ENCODE peak calls at places on chromosomes 5 and 9, in six cellular contexts. One of them, this sample, is unnamed.

GRCh38 chr9:38720083-38720755 is at the start of gene FAM240B:
- DNase-seq in GM12878: no peak
- DNase-seq in left ventricle myocardium inferior: no peak
- DNase-seq in HFFc6: no peak
- DNase-seq in fibroblast of the aortic adventitia: no peak
- DNase-seq in B cell: no peak
- DNase-seq in this sample: no peak

GRCh38 chr5:107670028-107670926 is 460 bp downstream of the EFNA5 start:
- DNase-seq in GM12878: no peak
- DNase-seq in left ventricle myocardium inferior: peak; percentile 21
- DNase-seq in HFFc6: no peak
- DNase-seq in fibroblast of the aortic adventitia: peak; percentile 19
- DNase-seq in B cell: no peak
- DNase-seq in this sample: peak; percentile 67

GRCh38 chr9:3909966-3910650 is 384.3 kb upstream of the RFX3 start:
- DNase-seq in GM12878: no peak
- DNase-seq in left ventricle myocardium inferior: no peak
- DNase-seq in HFFc6: no peak
- DNase-seq in fibroblast of the aortic adventitia: no peak
- DNase-seq in B cell: no peak
- DNase-seq in this sample: no peak

GRCh38 chr5:4252322-4252721 is 656.7 kb downstream of the IRX1 start:
- DNase-seq in GM12878: no peak
- DNase-seq in left ventricle myocardium inferior: no peak
- DNase-seq in HFFc6: no peak
- DNase-seq in fibroblast of the aortic adventitia: no peak
- DNase-seq in B cell: no peak
- DNase-seq in this sample: no peak

GRCh38 chr5:167549763-167550162 is 741.7 kb upstream of the WWC1 start:
- DNase-seq in GM12878: no peak
- DNase-seq in left ventricle myocardium inferior: no peak
- DNase-seq in HFFc6: no peak
- DNase-seq in fibroblast of the aortic adventitia: no peak
- DNase-seq in B cell: no peak
- DNase-seq in this sample: no peak

GRCh38 chr5:73729329-73729728 is 103.3 kb downstream of the ARHGEF28 start:
- DNase-seq in GM12878: no peak
- DNase-seq in left ventricle myocardium inferior: no peak
- DNase-seq in HFFc6: peak; percentile 15
- DNase-seq in fibroblast of the aortic adventitia: no peak
- DNase-seq in B cell: no peak
- DNase-seq in this sample: no peak

GRCh38 chr9:134611046-134611445 is 30.6 kb upstream of the COL5A1 start:
- DNase-seq in GM12878: no peak
- DNase-seq in left ventricle myocardium inferior: no peak
- DNase-seq in HFFc6: no peak
- DNase-seq in fibroblast of the aortic adventitia: no peak
- DNase-seq in B cell: no peak
- DNase-seq in this sample: no peak

GRCh38 chr9:113957778-113958430 is 81.8 kb downstream of the ZNF618 start:
- DNase-seq in GM12878: no peak
- DNase-seq in left ventricle myocardium inferior: no peak
- DNase-seq in HFFc6: peak; percentile 93
- DNase-seq in fibroblast of the aortic adventitia: peak; percentile 96
- DNase-seq in B cell: no peak
- DNase-seq in this sample: no peak

GRCh38 chr5:39850291-39850690 is 425.5 kb upstream of the DAB2 start:
- DNase-seq in GM12878: no peak
- DNase-seq in left ventricle myocardium inferior: no peak
- DNase-seq in HFFc6: no peak
- DNase-seq in fibroblast of the aortic adventitia: peak; percentile 22
- DNase-seq in B cell: no peak
- DNase-seq in this sample: no peak

GRCh38 chr5:60102961-60103683 is 209.6 kb upstream of the PDE4D start:
- DNase-seq in GM12878: no peak
- DNase-seq in left ventricle myocardium inferior: no peak
- DNase-seq in HFFc6: no peak
- DNase-seq in fibroblast of the aortic adventitia: peak; percentile 25
- DNase-seq in B cell: no peak
- DNase-seq in this sample: no peak

GRCh38 chr9:83937861-83938455 is 16.7 kb upstream of the KIF27 start:
- DNase-seq in GM12878: no peak
- DNase-seq in left ventricle myocardium inferior: no peak
- DNase-seq in HFFc6: peak; percentile 60
- DNase-seq in fibroblast of the aortic adventitia: peak; percentile 74
- DNase-seq in B cell: peak; percentile 47
- DNase-seq in this sample: no peak

GRCh38 chr5:42995152-42995751 is 44.9 kb downstream of the ANXA2R start:
- DNase-seq in GM12878: no peak
- DNase-seq in left ventricle myocardium inferior: no peak
- DNase-seq in HFFc6: no peak
- DNase-seq in fibroblast of the aortic adventitia: peak; percentile 59
- DNase-seq in B cell: no peak
- DNase-seq in this sample: no peak

GRCh38 chr5:141783599-141784296 is 94.5 kb downstream of the PCDH1 start:
- DNase-seq in GM12878: no peak
- DNase-seq in left ventricle myocardium inferior: no peak
- DNase-seq in HFFc6: no peak
- DNase-seq in fibroblast of the aortic adventitia: no peak
- DNase-seq in B cell: no peak
- DNase-seq in this sample: no peak

GRCh38 chr5:14663734-14664269 is 716 bp upstream of the OTULIN start:
- DNase-seq in GM12878: no peak
- DNase-seq in left ventricle myocardium inferior: no peak
- DNase-seq in HFFc6: no peak
- DNase-seq in fibroblast of the aortic adventitia: peak; percentile 43
- DNase-seq in B cell: no peak
- DNase-seq in this sample: no peak

GRCh38 chr5:122152266-122152900 is 23.0 kb downstream of the ZNF474 start:
- DNase-seq in GM12878: no peak
- DNase-seq in left ventricle myocardium inferior: no peak
- DNase-seq in HFFc6: no peak
- DNase-seq in fibroblast of the aortic adventitia: peak; percentile 60
- DNase-seq in B cell: no peak
- DNase-seq in this sample: no peak

GRCh38 chr5:16554110-16554509 is 62.7 kb downstream of the RETREG1 start:
- DNase-seq in GM12878: no peak
- DNase-seq in left ventricle myocardium inferior: no peak
- DNase-seq in HFFc6: no peak
- DNase-seq in fibroblast of the aortic adventitia: no peak
- DNase-seq in B cell: no peak
- DNase-seq in this sample: no peak

GRCh38 chr9:650362-650761 is 191.1 kb upstream of the DMRT1 start:
- DNase-seq in GM12878: no peak
- DNase-seq in left ventricle myocardium inferior: no peak
- DNase-seq in HFFc6: no peak
- DNase-seq in fibroblast of the aortic adventitia: peak; percentile 32
- DNase-seq in B cell: peak; percentile 39
- DNase-seq in this sample: no peak

GRCh38 chr5:108641596-108641995 is 106.1 kb upstream of the FER start:
- DNase-seq in GM12878: no peak
- DNase-seq in left ventricle myocardium inferior: no peak
- DNase-seq in HFFc6: no peak
- DNase-seq in fibroblast of the aortic adventitia: no peak
- DNase-seq in B cell: no peak
- DNase-seq in this sample: no peak

GRCh38 chr5:14167211-14167845 is 24.2 kb downstream of the TRIO start:
- DNase-seq in GM12878: no peak
- DNase-seq in left ventricle myocardium inferior: no peak
- DNase-seq in HFFc6: peak; percentile 49
- DNase-seq in fibroblast of the aortic adventitia: no peak
- DNase-seq in B cell: no peak
- DNase-seq in this sample: no peak

GRCh38 chr9:69485466-69485865 is 160.5 kb downstream of the ENTREP1 start:
- DNase-seq in GM12878: no peak
- DNase-seq in left ventricle myocardium inferior: no peak
- DNase-seq in HFFc6: no peak
- DNase-seq in fibroblast of the aortic adventitia: no peak
- DNase-seq in B cell: no peak
- DNase-seq in this sample: no peak

GRCh38 chr5:179221196-179221876 is 123.9 kb downstream of the ADAMTS2 start:
- DNase-seq in GM12878: no peak
- DNase-seq in left ventricle myocardium inferior: no peak
- DNase-seq in HFFc6: no peak
- DNase-seq in fibroblast of the aortic adventitia: no peak
- DNase-seq in B cell: no peak
- DNase-seq in this sample: no peak

GRCh38 chr5:73333944-73334703 is 114.5 kb downstream of the FOXD1 start:
- DNase-seq in GM12878: no peak
- DNase-seq in left ventricle myocardium inferior: no peak
- DNase-seq in HFFc6: no peak
- DNase-seq in fibroblast of the aortic adventitia: no peak
- DNase-seq in B cell: no peak
- DNase-seq in this sample: no peak

GRCh38 chr5:55187370-55187769 is 14.4 kb upstream of the CDC20B start:
- DNase-seq in GM12878: no peak
- DNase-seq in left ventricle myocardium inferior: no peak
- DNase-seq in HFFc6: peak; percentile 18
- DNase-seq in fibroblast of the aortic adventitia: no peak
- DNase-seq in B cell: no peak
- DNase-seq in this sample: no peak
- TF ChIP-seq CTCF in GM12878: no peak
- TF ChIP-seq CTCF in left ventricle myocardium inferior: no peak
- TF ChIP-seq CTCF in HFFc6: peak; percentile 58
- TF ChIP-seq CTCF in fibroblast of the aortic adventitia: peak; percentile 12
- TF ChIP-seq CTCF in B cell: no peak
- TF ChIP-seq CTCF in this sample: no peak

DNA sequence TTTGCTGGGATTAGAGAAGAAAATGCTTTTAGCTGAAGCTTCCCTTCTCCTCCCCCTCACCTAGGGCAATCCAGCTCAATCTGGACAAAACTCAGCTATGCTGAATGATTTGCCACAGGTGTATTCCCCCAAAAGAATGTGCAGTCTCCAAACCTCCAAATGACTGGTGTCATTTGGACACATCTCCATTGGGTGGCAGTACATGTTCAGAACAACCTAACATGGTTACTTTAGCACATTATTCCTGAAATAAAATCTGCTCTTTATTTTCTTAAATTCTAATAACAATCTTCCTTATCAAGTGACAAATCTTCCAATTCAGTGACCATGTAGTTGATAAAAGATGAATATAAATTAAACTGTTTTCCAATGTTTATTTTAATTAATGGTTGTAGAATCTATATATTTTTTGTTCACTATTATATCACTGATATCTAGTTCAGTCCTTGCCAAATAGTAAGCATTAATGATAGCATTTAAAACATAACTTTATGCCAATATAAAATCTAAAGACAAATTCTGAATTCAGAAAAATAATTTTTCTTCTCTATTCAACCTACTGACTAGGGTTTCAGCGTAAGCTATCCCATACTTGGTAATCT is 61.3 kb upstream of the MOCS2 start:
- DNase-seq in GM12878: no peak
- DNase-seq in left ventricle myocardium inferior: no peak
- DNase-seq in HFFc6: peak; percentile 12
- DNase-seq in fibroblast of the aortic adventitia: peak; percentile 70
- DNase-seq in B cell: no peak
- DNase-seq in this sample: no peak
- TF ChIP-seq CTCF in GM12878: peak; percentile 56
- TF ChIP-seq CTCF in left ventricle myocardium inferior: peak; percentile 67
- TF ChIP-seq CTCF in HFFc6: peak; percentile 85
- TF ChIP-seq CTCF in fibroblast of the aortic adventitia: peak; percentile 72
- TF ChIP-seq CTCF in B cell: peak; percentile 42
- TF ChIP-seq CTCF in this sample: peak; percentile 56

DNA sequence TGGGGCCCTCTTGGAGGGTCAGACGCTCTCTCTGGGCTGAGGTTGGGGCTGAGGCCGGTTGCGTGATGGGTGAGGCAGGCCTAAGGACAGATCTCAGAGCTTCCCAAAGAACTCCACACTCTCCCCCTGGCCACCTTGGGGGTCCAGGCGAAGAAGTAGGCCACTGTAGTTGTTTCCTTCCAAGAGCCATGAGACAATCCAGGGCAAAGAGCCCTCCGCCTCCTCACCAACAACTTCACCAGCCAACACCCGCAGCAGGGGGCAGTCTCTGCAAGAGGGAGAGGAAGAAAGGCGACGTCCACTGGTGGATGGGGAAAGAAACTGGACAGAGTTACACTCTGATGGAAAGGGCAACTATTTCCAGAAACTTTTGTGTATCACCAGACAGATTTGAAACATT is 10.7 kb downstream of the SLC35A4 start:
- DNase-seq in GM12878: no peak
- DNase-seq in left ventricle myocardium inferior: peak; percentile 49
- DNase-seq in HFFc6: peak; percentile 40
- DNase-seq in fibroblast of the aortic adventitia: peak; percentile 70
- DNase-seq in B cell: no peak
- DNase-seq in this sample: no peak
- TF ChIP-seq CTCF in GM12878: no peak
- TF ChIP-seq CTCF in left ventricle myocardium inferior: peak; percentile 45
- TF ChIP-seq CTCF in HFFc6: peak; percentile 74
- TF ChIP-seq CTCF in fibroblast of the aortic adventitia: peak; percentile 62
- TF ChIP-seq CTCF in B cell: no peak
- TF ChIP-seq CTCF in this sample: peak; percentile 31

DNA sequence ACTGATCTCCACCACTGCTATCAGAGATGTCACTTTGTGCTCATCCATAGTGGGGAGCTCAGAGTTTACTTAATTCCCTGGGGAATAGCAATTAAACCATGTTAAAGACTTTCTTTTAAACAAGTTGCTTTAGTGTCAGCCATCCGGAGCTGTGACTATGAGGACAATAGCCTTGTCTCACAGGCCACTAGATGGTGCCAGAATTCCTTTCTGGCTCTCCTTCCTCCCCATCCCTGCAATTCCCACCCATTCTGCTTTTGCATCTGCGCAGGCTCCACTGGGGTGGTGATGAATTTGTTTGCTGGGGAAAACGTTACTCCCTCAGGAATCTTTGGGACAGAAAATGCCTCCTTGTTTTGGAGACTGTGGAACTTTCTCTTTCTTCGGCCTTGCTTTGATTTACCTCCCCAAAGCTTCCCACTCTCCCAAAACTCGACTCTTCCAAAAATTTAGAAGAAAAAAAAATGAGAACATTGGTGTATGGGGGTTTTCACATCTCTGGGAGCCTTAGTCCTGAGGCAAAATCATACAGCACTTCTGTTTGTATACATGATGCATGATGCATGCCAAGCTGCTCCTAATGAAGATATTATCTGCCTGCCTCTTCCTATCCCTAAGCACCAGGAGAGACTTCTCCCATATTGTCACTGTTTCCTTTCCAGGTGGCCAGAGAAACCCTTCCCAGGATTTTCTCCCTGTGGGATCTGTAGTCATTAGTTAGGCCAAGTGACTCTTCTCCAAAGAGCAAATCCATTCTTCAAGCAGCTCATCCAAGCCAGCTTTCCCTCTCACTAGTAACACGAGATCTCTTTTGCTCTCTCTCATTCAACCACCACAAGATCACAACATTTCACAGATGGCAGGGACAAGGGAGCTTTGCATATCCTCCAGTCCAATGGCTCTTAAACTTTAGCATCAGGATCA is 466.1 kb downstream of the TLR4 start:
- DNase-seq in GM12878: no peak
- DNase-seq in left ventricle myocardium inferior: no peak
- DNase-seq in HFFc6: peak; percentile 2
- DNase-seq in fibroblast of the aortic adventitia: peak; percentile 18
- DNase-seq in B cell: no peak
- DNase-seq in this sample: no peak
- TF ChIP-seq CTCF in GM12878: peak; percentile 65
- TF ChIP-seq CTCF in left ventricle myocardium inferior: peak; percentile 60
- TF ChIP-seq CTCF in HFFc6: peak; percentile 61
- TF ChIP-seq CTCF in fibroblast of the aortic adventitia: peak; percentile 37
- TF ChIP-seq CTCF in B cell: no peak
- TF ChIP-seq CTCF in this sample: peak; percentile 42